ENCODE peak calls at places on chromosomes 3 and 15, in four cellular contexts. L is progenitor cell of endocrine pancreas, Z is GM23338, J is epithelial cell of proximal tubule. V is an unnamed sample.

GRCh38 chr3:45981321-45982038 is 14.1 kb downstream of the FYCO1 start:
- DNase-seq in L (no peak), J (peak; percentile 84), Z (no peak), V (no peak)

GRCh38 chr15:52103217-52104207 is 9.1 kb downstream of the BCL2L10 start:
- DNase-seq in L (no peak), Z (no peak), J (peak; percentile 90), V (no peak)

GRCh38 chr3:55619186-55619808 is 132.2 kb upstream of the WNT5A start:
- DNase-seq in J (no peak), L (no peak), Z (no peak), V (no peak)

GRCh38 chr3:168002786-168003368 is 92.8 kb downstream of the GOLIM4 start:
- DNase-seq in Z (no peak), L (no peak), J (peak; percentile 56), V (no peak)

GRCh38 chr3:46849686-46850467 is 13.4 kb downstream of the MYL3 start:
- DNase-seq in J (no peak), Z (no peak), L (no peak), V (no peak)

GRCh38 chr15:69303337-69304175 is 4.8 kb downstream of the PAQR5 start:
- DNase-seq in Z (peak; percentile 72), L (no peak), J (no peak), V (no peak)

GRCh38 chr3:99929409-99930139 is 111.9 kb downstream of the CMSS1 start:
- DNase-seq in J (no peak), L (no peak), Z (no peak), V (no peak)

GRCh38 chr3:101809178-101810022 is 30.4 kb downstream of the NXPE3 start:
- DNase-seq in Z (peak; percentile 69), L (no peak), J (no peak), V (peak; percentile 14)

GRCh38 chr3:44996556-44996969 is 20.5 kb downstream of the EXOSC7 start:
- DNase-seq in L (no peak), Z (no peak), J (no peak), V (no peak)

GRCh38 chr3:56839784-56840724 is 38.3 kb upstream of the ARHGEF3 start:
- DNase-seq in J (no peak), Z (no peak), L (no peak), V (no peak)

GRCh38 chr3:196274585-196274984 is 12.9 kb downstream of the PCYT1A start:
- DNase-seq in Z (no peak), J (no peak), L (no peak), V (no peak)

GRCh38 chr3:33392144-33392543 is 48.1 kb downstream of the UBP1 start:
- DNase-seq in L (no peak), J (no peak), Z (no peak), V (no peak)

GRCh38 chr15:70964058-70964457 is 71.4 kb downstream of the LRRC49 start:
- DNase-seq in L (no peak), J (no peak), Z (no peak), V (no peak)

GRCh38 chr3:143307613-143308183 is 188.1 kb downstream of the CHST2 start:
- DNase-seq in Z (no peak), J (peak; percentile 99), L (no peak), V (no peak)

GRCh38 chr3:60528651-60529050 is 722.6 kb downstream of the FHIT start:
- DNase-seq in Z (no peak), L (no peak), J (no peak), V (no peak)

GRCh38 chr15:44101944-44102343 is 93.1 kb downstream of the FRMD5 start:
- DNase-seq in J (peak; percentile 83), L (no peak), Z (no peak), V (no peak)

GRCh38 chr3:10387881-10388621 is 67.1 kb upstream of the SEC13 start:
- DNase-seq in L (no peak), Z (peak; percentile 28), J (no peak), V (no peak)

GRCh38 chr15:34329006-34329405 is 8.6 kb downstream of the SLC12A6 start:
- DNase-seq in J (no peak), Z (no peak), L (no peak), V (no peak)

GRCh38 chr15:49988766-49989165 is 130.3 kb downstream of the ATP8B4 start:
- DNase-seq in J (no peak), Z (no peak), L (no peak), V (no peak)

GRCh38 chr15:60910202-60910601 is 318.9 kb downstream of the RORA start:
- DNase-seq in J (no peak), Z (no peak), L (no peak), V (no peak)

GRCh38 chr3:25690768-25691548 is 26.3 kb upstream of the TOP2B start:
- DNase-seq in L (no peak), J (no peak), Z (no peak), V (no peak)

GRCh38 chr3:98901032-98901464 is 447 bp downstream of the DCBLD2 start:
- DNase-seq in L (peak; percentile 30), J (no peak), Z (peak; percentile 80), V (peak; percentile 31)

GRCh38 chr3:151879037-151879436 is 5.6 kb downstream of the SUCNR1 start:
- DNase-seq in J (no peak), L (no peak), Z (no peak), V (no peak)

GRCh38 chr3:12903881-12904280 is 62.5 kb upstream of the RPL32 start:
- DNase-seq in J (no peak), L (no peak), Z (no peak), V (no peak)

GRCh38 chr15:59232476-59232875 is 25.8 kb downstream of the LDHAL6B start:
- DNase-seq in L (no peak), J (peak; percentile 89), Z (no peak), V (no peak)

GRCh38 chr15:59242649-59243048 is 36.0 kb downstream of the LDHAL6B start:
- DNase-seq in J (peak; percentile 52), L (no peak), Z (no peak), V (no peak)

GRCh38 chr15:59236394-59236793 is 29.8 kb downstream of the LDHAL6B start:
- DNase-seq in Z (no peak), J (no peak), L (no peak), V (no peak)

GRCh38 chr15:59237854-59238252 is 31.2 kb downstream of the LDHAL6B start:
- DNase-seq in Z (peak; percentile 28), J (no peak), L (no peak), V (no peak)

DNA sequence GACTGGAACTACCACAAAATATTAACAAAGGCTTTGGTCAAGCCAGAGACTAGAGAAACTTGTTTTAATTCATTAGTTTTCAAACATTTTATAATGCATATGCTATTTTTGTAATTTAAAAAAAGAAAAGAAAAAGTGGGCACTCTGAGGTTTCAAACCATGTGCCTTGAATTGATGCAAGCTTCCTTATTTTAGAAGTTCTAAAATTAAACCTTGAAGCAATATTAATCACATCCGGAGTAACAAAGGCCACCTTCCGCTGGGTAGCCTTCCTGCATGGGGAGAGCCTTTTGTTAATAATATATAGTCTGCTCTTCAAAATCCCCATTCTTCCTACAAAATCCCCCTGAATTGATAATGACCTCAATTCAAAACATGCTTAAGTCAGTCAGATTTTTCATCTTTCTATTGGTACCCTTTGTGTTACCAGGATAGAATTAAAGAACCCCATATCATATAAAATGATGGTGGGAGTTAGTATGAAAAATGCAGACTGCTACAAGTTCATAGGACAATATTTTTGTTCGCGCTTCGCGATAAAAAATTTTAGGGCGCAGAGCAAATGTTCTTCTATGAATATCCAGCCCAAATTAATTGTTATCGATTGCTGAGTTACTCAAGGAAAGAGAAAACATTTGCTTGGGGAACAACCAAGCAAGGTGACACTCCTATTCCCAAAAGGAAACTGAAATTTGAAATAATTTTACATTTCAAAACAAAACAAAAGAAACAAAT is 30.6 kb downstream of the LDHAL6B start:
- DNase-seq in Z (no peak), J (no peak), L (no peak), V (no peak)
- TF ChIP-seq CTCF in Z (no peak), J (no peak), L (no peak), V (no peak)

GRCh38 chr3:50375200-50375931 is 16.0 kb upstream of the TMEM115 start:
- DNase-seq in Z (peak; percentile 65), L (no peak), J (no peak), V (no peak)
- TF ChIP-seq CTCF in Z (peak; percentile 70), L (peak; percentile 38), J (no peak), V (peak; percentile 21)

GRCh38 chr3:28334552-28334951 is 14.0 kb upstream of the ZCWPW2 start:
- DNase-seq in L (no peak), Z (no peak), J (no peak), V (no peak)
- TF ChIP-seq CTCF in L (peak; percentile 17), Z (no peak), J (no peak), V (no peak)

GRCh38 chr15:66032006-66032405 is 162.7 kb downstream of the RAB11A start:
- DNase-seq in Z (no peak), J (no peak), L (no peak), V (no peak)
- TF ChIP-seq CTCF in Z (no peak), J (no peak), L (no peak), V (no peak)

DNA sequence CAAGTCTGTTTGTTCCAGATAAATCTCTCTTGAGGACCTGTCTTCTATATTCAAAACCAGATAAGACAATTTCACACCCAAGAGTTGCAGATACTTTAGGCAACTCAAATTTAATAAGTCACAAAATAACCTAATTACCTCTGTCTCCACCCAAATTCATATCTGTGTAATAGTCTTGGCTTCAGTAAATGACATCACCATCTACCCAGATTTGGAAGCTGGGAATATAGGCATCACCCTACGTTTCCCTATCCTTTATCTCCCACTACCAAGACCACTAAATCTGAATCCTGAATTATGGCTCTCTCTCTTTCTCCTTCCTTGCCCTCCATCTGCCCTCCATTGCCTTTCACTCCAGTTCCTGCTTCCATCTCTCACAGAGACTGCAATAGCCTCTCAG is 220.2 kb downstream of the PYDC2 start:
- DNase-seq in Z (no peak), L (no peak), J (no peak), V (no peak)
- TF ChIP-seq CTCF in Z (no peak), L (no peak), J (no peak), V (no peak)

DNA sequence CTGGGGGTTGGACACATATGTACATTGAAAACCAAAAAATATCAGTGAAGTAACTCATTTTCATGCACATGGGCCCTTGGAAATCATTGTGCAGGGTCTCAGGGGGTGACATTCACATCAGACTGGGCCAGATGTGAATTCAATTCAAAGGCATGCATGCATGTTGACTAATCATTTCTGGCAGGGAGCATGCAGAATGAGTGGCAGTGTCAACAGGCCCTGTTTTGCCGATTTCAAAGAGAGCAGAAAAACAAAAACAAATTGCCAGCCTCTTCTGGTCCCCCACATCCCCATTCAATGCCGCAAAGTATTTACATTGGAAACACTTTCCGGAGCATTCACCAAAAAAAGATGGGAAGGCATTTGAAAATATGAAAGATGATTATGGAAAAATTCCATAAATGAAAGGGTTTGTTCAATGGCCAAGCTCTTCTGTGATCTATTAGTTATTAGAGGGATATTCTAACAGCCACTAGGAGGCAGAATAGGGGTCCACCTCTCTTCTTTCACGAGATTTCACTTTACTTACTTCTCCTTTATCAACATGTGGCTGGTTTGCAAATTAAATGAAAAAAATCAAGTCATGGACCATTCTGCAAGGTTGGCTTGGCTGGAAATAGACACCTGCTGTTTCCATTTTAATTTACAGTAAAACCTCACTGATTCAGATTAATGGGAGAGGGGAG is 119.9 kb upstream of the FEZF2 start:
- DNase-seq in L (no peak), J (no peak), Z (peak; percentile 52), V (no peak)
- TF ChIP-seq CTCF in L (peak; percentile 36), J (peak; percentile 55), Z (peak; percentile 62), V (peak; percentile 45)

GRCh38 chr15:93497256-93497655 is 408.2 kb upstream of the RGMA start:
- DNase-seq in L (no peak), J (no peak), Z (no peak), V (no peak)
- TF ChIP-seq CTCF in L (no peak), J (no peak), Z (no peak), V (no peak)